ENCODE peak calls at places on chromosomes 7 and 10, in six cellular contexts. O is hepatocyte, X is OCI-LY7, U is body of pancreas, M is fibroblast of mammary gland, B is H7. L is an unnamed sample.

GRCh38 chr10:4283841-4284610 is 499.0 kb upstream of the KLF6 start:
- DNase-seq in O (no peak), X (no peak), U (peak), M (peak), B (no peak), L (peak)

GRCh38 chr7:32564542-32564941 is 69.3 kb downstream of the AVL9 start:
- DNase-seq in O (no peak), X (no peak), U (no peak), M (no peak), B (no peak), L (no peak)

GRCh38 chr10:17548786-17549185 is 68.4 kb downstream of the HACD1 start:
- DNase-seq in O (no peak), X (no peak), U (no peak), M (peak), B (no peak), L (no peak)

GRCh38 chr10:131451407-131452015 is 140.0 kb upstream of the TCERG1L start:
- DNase-seq in O (no peak), X (no peak), U (no peak), M (no peak), B (no peak), L (no peak)

GRCh38 chr7:93226310-93226709 is at the start of gene HEPACAM2:
- DNase-seq in O (no peak), X (no peak), U (no peak), M (no peak), B (no peak), L (no peak)

GRCh38 chr10:2077231-2077630 is 339.9 kb upstream of the ADARB2 start:
- DNase-seq in O (no peak), X (no peak), U (no peak), M (no peak), B (no peak), L (no peak)

GRCh38 chr10:43235070-43235900 is 31.6 kb downstream of the RASGEF1A start:
- DNase-seq in O (no peak), X (no peak), U (peak), M (no peak), B (peak), L (no peak)

GRCh38 chr7:48046458-48046857 is 11.1 kb downstream of the C7orf57 start:
- DNase-seq in O (no peak), X (no peak), U (no peak), M (no peak), B (no peak), L (no peak)

GRCh38 chr7:35581564-35581963 is 113.4 kb downstream of the HERPUD2 start:
- DNase-seq in O (no peak), X (no peak), U (no peak), M (no peak), B (no peak), L (no peak)

GRCh38 chr10:132554053-132554990 is 16.7 kb downstream of the INPP5A start:
- DNase-seq in O (no peak), X (no peak), U (no peak), M (no peak), B (peak), L (no peak)

GRCh38 chr10:102780246-102780645 is 36.5 kb downstream of the WBP1L start:
- DNase-seq in O (no peak), X (no peak), U (no peak), M (peak), B (no peak), L (no peak)
- H3K4me3 ChIP-seq in O (no peak), X (no peak), U (no peak), M (no peak), B (no peak), L (no peak)

DNA sequence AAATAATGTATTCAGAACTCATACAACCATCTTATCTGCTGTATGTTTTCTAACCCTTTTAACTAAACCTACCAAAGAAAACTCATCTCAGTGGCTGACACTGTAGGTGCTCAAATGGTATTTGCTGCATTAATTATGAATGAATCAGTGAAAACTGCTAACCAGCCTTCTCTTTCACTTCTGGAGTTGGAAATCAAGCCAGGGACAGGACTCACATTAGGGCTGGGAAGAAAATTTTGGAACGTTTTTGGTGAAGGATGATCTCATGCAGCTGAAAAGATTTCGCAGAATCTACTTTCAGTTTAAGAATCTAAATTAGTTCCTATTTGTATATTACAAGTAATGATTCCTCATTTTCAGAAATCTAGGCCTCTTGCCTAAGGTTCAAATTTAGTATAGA is 12.9 kb downstream of the MTPN start:
- DNase-seq in O (no peak), X (no peak), U (no peak), M (peak), B (no peak), L (no peak)
- H3K4me3 ChIP-seq in O (no peak), X (peak), U (no peak), M (no peak), B (no peak), L (no peak)

DNA sequence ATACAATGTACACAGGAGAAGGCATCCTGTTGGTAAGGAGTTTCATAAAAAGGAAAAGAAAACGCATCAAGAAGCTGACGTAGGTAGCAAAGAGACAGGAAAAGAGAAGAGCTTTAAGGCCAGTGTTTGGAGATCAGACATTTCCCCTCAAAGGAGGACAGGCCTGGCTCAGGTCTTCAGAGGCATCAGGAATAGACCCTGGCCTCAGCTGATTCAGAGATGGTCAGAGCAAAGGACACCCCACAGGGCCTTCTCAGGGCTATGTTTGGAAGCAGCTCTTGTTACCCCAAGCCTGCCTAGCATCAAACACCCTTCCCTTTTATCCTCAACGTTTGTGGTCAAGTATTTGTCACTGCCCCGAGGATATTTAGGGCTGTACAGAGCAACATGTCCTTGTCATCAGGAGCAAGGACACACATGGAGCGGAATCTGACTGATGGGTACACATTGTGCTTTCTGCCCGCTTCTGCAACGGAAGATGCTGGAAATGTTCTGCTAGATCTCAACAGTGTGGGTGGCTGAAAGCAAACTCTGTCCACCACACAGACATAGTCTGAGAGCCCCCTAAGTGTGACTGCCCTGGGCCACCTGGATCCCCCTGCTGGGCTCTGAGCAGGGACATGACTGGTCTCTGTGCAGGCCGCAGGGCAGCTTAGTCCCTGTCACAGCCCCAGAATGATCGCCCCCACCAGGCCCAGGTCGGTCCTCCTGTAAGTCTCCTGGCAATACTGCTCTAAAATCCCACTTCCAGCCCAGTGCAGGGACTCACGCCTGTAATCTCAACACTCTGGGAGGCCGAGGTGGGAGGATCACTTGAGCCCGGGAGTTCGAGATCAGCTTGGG is 1.0 kb upstream of the ZDHHC4 start:
- DNase-seq in O (no peak), X (no peak), U (no peak), M (no peak), B (peak), L (no peak)
- H3K4me3 ChIP-seq in O (no peak), X (peak), U (no peak), M (peak), B (peak), L (peak)

GRCh38 chr10:89001428-89002072 is 11.0 kb downstream of the FAS start:
- DNase-seq in O (no peak), X (peak), U (no peak), M (no peak), B (no peak), L (no peak)
- H3K4me3 ChIP-seq in O (no peak), X (peak), U (no peak), M (no peak), B (no peak), L (no peak)

DNA sequence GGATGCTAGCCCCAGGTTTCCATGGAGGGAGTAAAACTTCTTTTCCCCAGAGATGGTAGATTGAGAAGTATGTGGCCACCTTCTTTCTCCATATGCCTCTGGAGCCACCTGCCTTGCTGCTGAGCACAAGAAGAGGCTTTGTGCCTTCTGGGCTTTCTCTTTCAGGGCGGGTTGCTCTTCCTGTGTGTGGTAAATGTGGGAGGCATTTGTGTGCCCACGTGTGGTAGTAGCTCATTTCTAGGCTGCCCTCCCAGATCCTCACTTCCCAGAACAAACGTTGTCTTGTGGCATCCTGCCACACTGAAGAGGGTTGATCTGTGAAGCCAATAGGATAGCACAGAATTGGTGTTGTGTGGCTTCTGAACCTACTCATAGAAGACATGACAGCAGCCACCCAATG is 342.0 kb upstream of the PODXL start:
- DNase-seq in O (no peak), X (no peak), U (no peak), M (peak), B (no peak), L (peak)
- H3K4me3 ChIP-seq in O (no peak), X (no peak), U (no peak), M (no peak), B (no peak), L (no peak)

L was measured in AG09309.